ENCODE peak calls at places on chromosomes 3 and 15, in five cellular contexts. V is neuronal stem cell, T is H9, K is H1, P is mesenchymal stem cell. D is an unnamed sample.

GRCh38 chr3:52121459-52121795 is 32.8 kb downstream of the POC1A start:
- DNase-seq in K (no peak), T (no peak), P (no peak), V (no peak), D (no peak)

GRCh38 chr3:1734494-1735122 is 364.1 kb upstream of the CNTN4 start:
- DNase-seq in P (no peak), K (no peak), T (no peak), V (no peak), D (no peak)

GRCh38 chr3:172289583-172289982 is 158.7 kb downstream of the GHSR start:
- DNase-seq in V (no peak), K (no peak), T (peak; percentile 56), P (peak; percentile 51), D (no peak)

GRCh38 chr15:68512052-68512451 is 66.7 kb upstream of the CORO2B start:
- DNase-seq in T (no peak), K (peak; percentile 34), V (no peak), P (no peak), D (no peak)

GRCh38 chr3:188682316-188682715 is 489.5 kb upstream of the TPRG1 start:
- DNase-seq in P (no peak), T (no peak), V (no peak), K (no peak), D (no peak)

GRCh38 chr3:108124337-108125150 is 33.7 kb upstream of the CD47 start:
- DNase-seq in V (no peak), T (no peak), P (no peak), K (no peak), D (peak; percentile 19)

GRCh38 chr15:87777054-87777498 is 479.5 kb downstream of the NTRK3 start:
- DNase-seq in P (peak; percentile 91), V (no peak), T (no peak), K (no peak), D (no peak)

GRCh38 chr15:46344906-46345305 is 710.1 kb downstream of the SQOR start:
- DNase-seq in T (no peak), V (no peak), P (no peak), K (no peak), D (no peak)

GRCh38 chr3:190265795-190266194 is 56.5 kb downstream of the CLDN1 start:
- DNase-seq in V (no peak), T (no peak), P (peak; percentile 57), K (no peak), D (peak; percentile 95)

GRCh38 chr15:100880139-100880896 is 687 bp downstream of the ALDH1A3 start:
- DNase-seq in V (no peak), K (peak; percentile 75), P (peak; percentile 43), T (peak; percentile 60), D (no peak)

GRCh38 chr3:4302747-4303146 is 422 bp upstream of the SETMAR start:
- DNase-seq in P (no peak), K (no peak), T (no peak), V (no peak), D (no peak)

GRCh38 chr3:61699622-61700021 is 138.3 kb downstream of the PTPRG start:
- DNase-seq in T (no peak), V (peak; percentile 35), P (no peak), K (no peak), D (no peak)

GRCh38 chr3:70974752-70975151 is 608.8 kb downstream of the FOXP1 start:
- DNase-seq in P (no peak), V (no peak), T (no peak), K (no peak), D (peak; percentile 21)
- H2BK12ac ChIP-seq in P (no peak overlapping the region), V (no peak overlapping the region), T (no peak overlapping the region), K (no peak overlapping the region), D (no peak overlapping the region)

DNA sequence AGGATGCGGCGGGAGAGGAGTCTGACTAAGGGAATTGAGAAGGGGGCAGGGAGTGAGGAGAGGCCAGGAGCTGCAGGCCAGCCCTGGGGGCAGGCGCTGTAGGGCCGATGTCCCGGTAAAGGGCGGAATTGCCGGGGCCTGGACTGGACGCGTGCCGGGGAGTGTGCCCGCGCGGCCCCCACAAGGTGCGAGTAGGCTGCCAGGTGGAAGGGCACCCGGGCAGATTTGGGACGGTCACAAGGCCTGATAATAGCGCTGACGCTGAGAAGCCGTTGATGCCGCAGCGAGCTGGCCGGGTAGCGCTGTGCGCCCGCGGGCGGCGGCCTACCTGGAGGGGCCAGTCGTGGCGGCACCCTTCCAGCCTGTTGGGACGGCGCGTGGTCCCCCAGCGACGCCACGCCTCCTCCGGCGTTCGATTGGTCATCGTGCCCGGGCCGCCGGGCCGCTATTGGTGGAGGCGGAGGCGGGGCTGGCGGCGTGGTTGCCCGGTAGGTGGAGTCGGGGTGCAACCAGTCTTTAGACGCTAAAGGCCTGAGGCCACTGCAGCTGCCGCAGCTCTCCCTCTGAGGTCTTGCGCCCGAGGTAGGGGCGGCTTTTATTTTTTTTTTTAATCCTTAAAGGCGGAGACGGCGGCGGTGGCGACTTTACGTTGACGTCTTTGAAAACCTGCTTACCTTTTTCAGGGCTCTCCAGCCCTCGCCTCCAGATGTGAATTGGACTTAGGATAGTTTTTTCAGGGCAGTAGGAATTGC is 919 bp downstream of the SLC25A38 start:
- DNase-seq in K (peak; percentile 96), T (peak; percentile 97), V (peak; percentile 93), P (peak; percentile 95), D (peak; percentile 97)
- H4K8ac ChIP-seq in K (peak overlapping the region; percentile 92), T (no peak overlapping the region), V (no peak overlapping the region), P (peak overlapping the region; percentile 69), D (peak overlapping the region; percentile 75)

DNA sequence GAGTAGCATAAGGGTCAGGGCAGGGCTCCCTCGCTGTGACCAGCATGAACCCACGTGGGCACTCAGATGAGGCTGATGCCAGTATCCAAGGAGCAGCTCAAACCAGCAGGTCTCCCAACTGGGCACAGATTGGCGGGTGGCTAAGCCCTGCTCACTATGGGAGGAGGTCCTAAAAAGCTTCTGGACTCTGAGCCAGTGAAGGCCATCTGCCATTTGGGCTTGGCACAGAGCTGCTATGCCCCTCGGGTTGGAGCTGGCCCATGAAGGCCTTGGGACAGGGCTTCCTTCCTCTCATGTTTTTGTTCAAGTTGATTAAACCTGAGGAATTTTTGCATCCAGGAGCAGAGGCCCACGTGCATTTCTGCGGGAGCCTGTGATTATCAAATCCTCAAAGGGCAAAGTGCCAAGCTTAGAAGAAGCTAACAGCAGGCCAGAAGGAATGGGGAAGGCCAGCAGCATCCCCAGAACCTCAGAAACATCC is 4.3 kb upstream of the STRA6 start:
- DNase-seq in T (no peak), V (no peak), K (no peak), P (no peak), D (no peak)
- H2BK12ac ChIP-seq in T (no peak overlapping the region), V (peak overlapping the region; percentile 77), K (peak overlapping the region; percentile 39), P (no peak overlapping the region), D (no peak overlapping the region)

DNA sequence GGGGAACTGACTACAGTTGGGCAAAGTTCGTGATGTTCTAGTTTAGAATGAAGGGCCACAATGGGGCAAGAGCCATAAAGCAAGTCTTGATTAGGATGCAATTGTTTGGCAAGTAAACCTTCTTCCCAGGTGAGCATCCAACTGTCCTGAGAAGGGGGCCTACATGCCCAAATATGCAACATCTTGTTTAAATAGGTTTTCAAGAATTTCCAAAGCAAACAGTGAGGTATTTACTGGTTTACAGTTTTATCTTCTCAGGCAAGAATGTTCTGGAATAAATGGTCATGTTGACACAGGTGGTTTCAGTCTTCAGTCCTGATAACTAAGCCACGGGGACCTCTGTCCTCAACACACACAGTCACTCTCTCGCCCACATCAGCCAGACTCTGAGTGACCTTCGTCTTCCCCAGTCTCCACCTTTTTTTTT is 90.3 kb upstream of the FAM174B start:
- DNase-seq in K (no peak), T (no peak), V (no peak), P (no peak), D (no peak)
- H4K8ac ChIP-seq in K (no peak overlapping the region), T (no peak overlapping the region), V (no peak overlapping the region), P (no peak overlapping the region), D (no peak overlapping the region)

DNA sequence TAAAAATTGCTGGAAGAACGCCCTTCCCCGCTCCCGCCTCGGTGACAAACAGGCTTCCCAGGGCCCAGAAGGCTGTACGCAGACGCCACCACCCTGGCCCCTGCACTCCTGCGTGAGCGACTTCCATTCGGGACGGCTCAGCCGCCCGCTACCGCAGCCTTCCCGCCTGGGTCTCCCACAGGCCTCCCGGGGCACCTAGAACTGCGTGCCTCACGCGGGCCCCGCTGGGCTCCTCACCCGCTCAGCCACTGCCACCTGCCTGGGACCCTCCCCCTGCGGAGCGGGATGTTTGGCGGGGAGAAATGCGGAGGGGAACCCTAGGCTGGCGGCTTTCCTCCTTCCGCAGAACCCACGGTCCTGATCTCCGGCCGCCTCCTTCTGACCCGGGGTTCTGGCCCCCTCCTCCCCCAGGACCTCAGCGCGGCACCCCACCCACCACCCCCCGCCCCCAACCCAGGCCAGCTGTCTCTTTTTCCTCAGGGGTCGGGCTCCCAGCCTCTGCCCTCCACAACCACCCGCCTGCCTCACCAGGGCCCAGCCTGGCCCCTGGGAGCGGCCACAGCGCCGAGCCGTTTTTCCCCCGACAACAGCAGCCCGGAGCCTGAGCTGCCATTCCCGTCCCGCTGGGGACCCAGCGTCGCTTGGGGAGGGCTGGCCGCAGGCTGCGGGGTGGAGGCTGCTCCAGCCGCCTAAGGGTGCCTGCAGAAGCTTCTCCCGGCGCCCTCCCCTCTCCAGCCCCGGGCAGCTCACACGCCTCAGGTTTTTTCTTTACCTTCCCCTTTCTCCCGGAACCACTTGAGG is 27.6 kb upstream of the RAB7A start:
- DNase-seq in K (peak; percentile 77), V (peak; percentile 21), P (peak; percentile 37), T (peak; percentile 63), D (peak; percentile 91)
- H2BK12ac ChIP-seq in K (no peak overlapping the region), V (peak overlapping the region; percentile 58), P (no peak overlapping the region), T (no peak overlapping the region), D (peak overlapping the region; percentile 25)

GRCh38 chr3:163450684-163451083 is 1627.6 kb downstream of the SI start:
- DNase-seq in T (no peak), V (no peak), P (no peak), K (no peak), D (no peak)
- H4K8ac ChIP-seq in T (no peak overlapping the region), V (no peak overlapping the region), P (no peak overlapping the region), K (no peak overlapping the region), D (no peak overlapping the region)

GRCh38 chr3:193490989-193491388 is 63.7 kb downstream of the ATP13A4 start:
- DNase-seq in P (no peak), V (no peak), K (no peak), T (no peak), D (no peak)
- H2BK12ac ChIP-seq in P (no peak overlapping the region), V (no peak overlapping the region), K (no peak overlapping the region), T (no peak overlapping the region), D (no peak overlapping the region)

DNA sequence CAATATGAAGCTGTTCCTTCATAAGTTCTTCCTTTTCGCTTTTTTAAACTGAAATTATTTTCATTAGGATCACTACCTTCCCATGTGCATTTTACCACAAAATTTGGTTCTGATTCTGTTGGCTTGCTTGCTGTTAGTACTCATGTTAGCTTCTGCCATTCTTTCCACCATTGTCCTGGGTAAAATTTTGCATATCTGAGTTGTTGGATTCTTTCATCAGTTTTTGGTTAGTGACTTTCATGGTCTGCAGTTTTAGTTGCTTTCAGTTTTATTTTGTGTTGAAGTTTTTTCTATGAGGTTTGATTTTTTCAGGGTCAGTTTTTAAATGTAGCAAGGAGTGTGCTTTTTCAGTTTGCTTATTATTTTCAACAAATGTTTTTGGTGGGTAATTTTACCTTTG is 71.9 kb downstream of the SMAD3 start:
- DNase-seq in V (no peak), T (no peak), P (peak; percentile 41), K (no peak), D (no peak)
- H4K8ac ChIP-seq in V (no peak overlapping the region), T (no peak overlapping the region), P (no peak overlapping the region), K (no peak overlapping the region), D (no peak overlapping the region)

GRCh38 chr15:32974691-32975090 is 219.8 kb downstream of the FMN1 start:
- DNase-seq in V (no peak), T (no peak), P (peak; percentile 19), K (no peak), D (peak; percentile 75)
- H2BK12ac ChIP-seq in V (no peak overlapping the region), T (no peak overlapping the region), P (no peak overlapping the region), K (no peak overlapping the region), D (no peak overlapping the region)